ENCODE peak calls at places on chromosomes 2 and 18, in eight cellular contexts. W is GM12878, L is tibial nerve, F is ovary, K is K562, R is H1, Y is esophagus muscularis mucosa, A is stomach. P is an unnamed sample. For H3K36me3, the result is how much of the 10 kb centered on the place peaks cover.

GRCh38 chr2:127673304-127674069 is 1.8 kb downstream of the LIMS2 start:
- DNase-seq in A (peak), R (peak), K (no peak), F (no peak), W (no peak), L (no peak), Y (no peak), P (peak)

GRCh38 chr2:108701208-108701607 is 18.1 kb upstream of the RANBP2 start:
- DNase-seq in R (no peak), F (no peak), L (no peak), A (no peak), W (no peak), Y (no peak), K (no peak), P (no peak)

GRCh38 chr2:32135409-32135808 is 30.3 kb upstream of the SLC30A6 start:
- DNase-seq in A (no peak), W (no peak), F (no peak), R (no peak), Y (no peak), K (peak), L (no peak), P (no peak)

GRCh38 chr2:17821535-17822451 is 5.5 kb downstream of the MSGN1 start:
- DNase-seq in W (no peak), L (no peak), F (no peak), Y (no peak), R (peak), K (no peak), A (no peak), P (no peak)

GRCh38 chr2:173205375-173205774 is 129.7 kb downstream of the MAP3K20 start:
- DNase-seq in L (peak), F (peak), W (no peak), K (no peak), R (no peak), A (peak), Y (peak), P (peak)

GRCh38 chr2:178072383-178073301 is at the start of gene PDE11A:
- DNase-seq in A (peak), Y (peak), W (no peak), K (peak), F (peak), L (peak), R (peak), P (peak)

GRCh38 chr18:40939636-40940035 is 1015.4 kb upstream of the PIK3C3 start:
- DNase-seq in L (no peak), K (no peak), W (no peak), F (no peak), A (no peak), Y (no peak), R (no peak), P (no peak)

GRCh38 chr2:38750011-38750792 is 959 bp downstream of the SRSF7 start:
- DNase-seq in R (no peak), A (peak), F (peak), K (peak), W (no peak), Y (no peak), L (peak), P (peak)

GRCh38 chr2:127106998-127107621 is at the start of gene BIN1:
- DNase-seq in L (peak), W (no peak), F (peak), Y (peak), A (peak), R (peak), K (peak), P (peak)

GRCh38 chr2:27903649-27904544 is 13.4 kb downstream of the BABAM2 start:
- DNase-seq in L (no peak), W (no peak), F (no peak), K (no peak), Y (no peak), A (no peak), R (no peak), P (no peak)

GRCh38 chr2:121355488-121355887 is 70.5 kb upstream of the TFCP2L1 start:
- DNase-seq in R (no peak), W (no peak), A (peak), Y (no peak), F (no peak), L (no peak), K (no peak), P (peak)

GRCh38 chr2:96251721-96252292 is 14.0 kb downstream of the TMEM127 start:
- DNase-seq in K (no peak), F (no peak), Y (no peak), A (peak), W (no peak), L (no peak), R (no peak), P (peak)

GRCh38 chr2:213036836-213037235 is 114.6 kb downstream of the IKZF2 start:
- DNase-seq in K (no peak), L (no peak), F (no peak), Y (no peak), W (no peak), R (no peak), A (no peak), P (no peak)

GRCh38 chr18:7567487-7568425 is 640 bp downstream of the PTPRM start:
- DNase-seq in A (peak), R (peak), F (peak), Y (no peak), W (no peak), L (peak), K (no peak), P (peak)

GRCh38 chr18:62248313-62248712 is 61.3 kb downstream of the RELCH start:
- DNase-seq in R (no peak), A (no peak), Y (no peak), L (no peak), W (no peak), F (no peak), K (no peak), P (no peak)

GRCh38 chr2:119421304-119421703 is 10.3 kb upstream of the TMEM37 start:
- DNase-seq in F (no peak), A (no peak), W (no peak), R (no peak), K (no peak), Y (no peak), L (no peak), P (no peak)

GRCh38 chr18:3891245-3891644 is 441.3 kb downstream of the TGIF1 start:
- DNase-seq in F (no peak), R (no peak), A (no peak), Y (no peak), L (no peak), K (no peak), W (no peak), P (no peak)

GRCh38 chr18:3615374-3615773 is 165.4 kb downstream of the TGIF1 start:
- DNase-seq in R (no peak), F (no peak), L (no peak), W (no peak), Y (no peak), K (no peak), A (no peak), P (peak)

GRCh38 chr2:36561223-36561944 is 36.6 kb downstream of the FEZ2 start:
- DNase-seq in A (no peak), W (no peak), F (no peak), K (no peak), L (no peak), Y (no peak), R (no peak), P (no peak)

GRCh38 chr18:68837665-68838390 is 39.9 kb downstream of the CCDC102B start:
- DNase-seq in R (no peak), A (no peak), Y (no peak), W (no peak), F (no peak), K (no peak), L (no peak), P (no peak)

GRCh38 chr2:224145751-224146355 is 106.8 kb upstream of the SERPINE2 start:
- DNase-seq in R (no peak), Y (no peak), A (no peak), W (no peak), F (no peak), K (no peak), L (no peak), P (no peak)

GRCh38 chr2:160613466-160614153 is 120.0 kb upstream of the RBMS1 start:
- DNase-seq in K (no peak), A (no peak), F (no peak), L (no peak), W (no peak), Y (no peak), R (no peak), P (no peak)

GRCh38 chr2:167192833-167193232 is 304.6 kb downstream of the XIRP2 start:
- DNase-seq in F (no peak), Y (no peak), R (no peak), K (no peak), L (no peak), W (no peak), A (no peak), P (no peak)

GRCh38 chr2:27280826-27281225 is 1.4 kb upstream of the TRIM54 start:
- DNase-seq in A (no peak), K (no peak), R (no peak), F (no peak), Y (no peak), W (no peak), L (no peak), P (no peak)

DNA sequence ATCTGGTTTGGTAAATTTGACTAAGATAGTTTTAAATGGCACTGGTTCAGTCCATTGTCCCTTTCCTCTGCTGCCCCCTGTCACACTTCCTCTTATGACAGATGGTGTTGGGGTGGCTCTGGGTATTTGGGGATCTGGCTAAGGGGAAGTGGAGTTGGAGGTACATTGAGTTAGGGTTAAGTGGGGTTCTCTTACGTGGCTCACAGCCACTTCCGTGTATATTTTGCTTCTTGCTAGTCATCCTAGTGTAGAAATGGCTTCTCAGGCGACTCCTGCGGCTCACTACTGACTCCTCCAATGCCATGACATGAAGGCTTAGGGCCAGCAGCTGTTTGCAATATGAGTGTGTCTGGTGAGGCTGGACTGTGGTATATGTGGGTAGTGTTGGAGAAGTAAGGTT is 187.0 kb downstream of the HAUS1 start:
- DNase-seq in L (no peak), K (no peak), A (no peak), F (no peak), W (no peak), R (no peak), Y (no peak), P (no peak)
- TF ChIP-seq EP300 in L (no peak), K (no peak), A (no peak), F (no peak), W (no peak), R (no peak), Y (no peak), P (no peak)

GRCh38 chr18:2302012-2302411 is 269.3 kb downstream of the METTL4 start:
- DNase-seq in A (no peak), R (no peak), L (no peak), W (no peak), K (no peak), F (no peak), Y (no peak), P (no peak)

GRCh38 chr18:2301316-2301715 is 270.0 kb downstream of the METTL4 start:
- DNase-seq in A (no peak), Y (no peak), L (no peak), F (no peak), R (no peak), W (no peak), K (no peak), P (no peak)

GRCh38 chr18:2303517-2304238 is 267.6 kb downstream of the METTL4 start:
- DNase-seq in F (no peak), L (no peak), W (no peak), Y (no peak), A (no peak), R (no peak), K (no peak), P (no peak)

GRCh38 chr18:2304378-2305175 is 266.7 kb downstream of the METTL4 start:
- DNase-seq in Y (no peak), L (no peak), R (no peak), A (no peak), W (no peak), F (no peak), K (no peak), P (no peak)

GRCh38 chr18:2302628-2303516 is 268.4 kb downstream of the METTL4 start:
- DNase-seq in Y (no peak), K (peak), R (no peak), A (no peak), W (no peak), L (no peak), F (no peak), P (no peak)
- TF ChIP-seq POLR2A in Y (no peak), K (peak), R (no peak), A (no peak), W (no peak), L (no peak), F (no peak), P (no peak)

GRCh38 chr2:196957442-196957841 is 30.9 kb upstream of the PGAP1 start:
- DNase-seq in F (no peak), K (no peak), R (no peak), L (no peak), A (no peak), Y (no peak), W (no peak), P (no peak)
- H3K36me3 ChIP-seq in F (under half), K (under half), R (under half), L (under half), A (under half), Y (under half), W (under half), P (under half)

DNA sequence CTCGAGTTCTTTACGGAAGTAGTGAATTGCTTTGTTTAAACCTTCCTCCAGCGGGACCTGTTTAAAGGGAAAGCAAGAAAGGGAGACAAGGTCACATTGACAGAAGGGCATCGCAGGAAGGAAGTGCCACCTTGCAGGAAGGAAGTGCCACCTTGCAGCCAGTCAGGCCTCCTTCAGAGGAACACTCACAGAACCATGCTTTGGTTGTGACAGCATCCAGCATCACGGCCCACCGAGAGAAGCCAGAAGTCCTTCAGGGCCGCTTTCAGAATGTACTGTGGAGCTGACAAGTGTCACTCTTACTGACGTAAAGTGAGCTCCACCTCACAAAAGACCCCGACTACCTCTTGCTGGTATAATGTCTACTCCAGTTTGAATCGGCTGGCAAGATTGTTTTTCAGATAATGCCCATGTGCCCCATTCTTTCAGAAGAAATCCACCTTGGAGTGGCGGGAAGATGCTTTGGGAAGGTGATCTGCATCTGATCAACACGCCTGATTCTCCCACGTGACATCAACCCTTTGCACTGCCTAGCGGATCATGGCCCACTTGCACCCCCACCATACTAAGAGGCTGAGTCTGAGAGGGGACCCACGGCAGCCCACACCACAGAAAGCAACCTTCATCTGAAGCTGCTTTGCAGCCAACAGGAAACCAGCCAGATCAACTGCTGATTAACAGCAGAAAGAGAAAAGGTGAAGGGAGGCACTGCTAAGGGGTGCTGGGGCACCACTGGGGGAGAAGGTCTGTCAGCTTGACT is 99.8 kb downstream of the UXS1 start:
- DNase-seq in F (no peak), W (no peak), Y (peak), A (no peak), L (no peak), R (peak), K (no peak), P (no peak)
- TF ChIP-seq EP300 in F (no peak), W (no peak), Y (no peak), A (no peak), L (no peak), R (no peak), K (no peak), P (no peak)

DNA sequence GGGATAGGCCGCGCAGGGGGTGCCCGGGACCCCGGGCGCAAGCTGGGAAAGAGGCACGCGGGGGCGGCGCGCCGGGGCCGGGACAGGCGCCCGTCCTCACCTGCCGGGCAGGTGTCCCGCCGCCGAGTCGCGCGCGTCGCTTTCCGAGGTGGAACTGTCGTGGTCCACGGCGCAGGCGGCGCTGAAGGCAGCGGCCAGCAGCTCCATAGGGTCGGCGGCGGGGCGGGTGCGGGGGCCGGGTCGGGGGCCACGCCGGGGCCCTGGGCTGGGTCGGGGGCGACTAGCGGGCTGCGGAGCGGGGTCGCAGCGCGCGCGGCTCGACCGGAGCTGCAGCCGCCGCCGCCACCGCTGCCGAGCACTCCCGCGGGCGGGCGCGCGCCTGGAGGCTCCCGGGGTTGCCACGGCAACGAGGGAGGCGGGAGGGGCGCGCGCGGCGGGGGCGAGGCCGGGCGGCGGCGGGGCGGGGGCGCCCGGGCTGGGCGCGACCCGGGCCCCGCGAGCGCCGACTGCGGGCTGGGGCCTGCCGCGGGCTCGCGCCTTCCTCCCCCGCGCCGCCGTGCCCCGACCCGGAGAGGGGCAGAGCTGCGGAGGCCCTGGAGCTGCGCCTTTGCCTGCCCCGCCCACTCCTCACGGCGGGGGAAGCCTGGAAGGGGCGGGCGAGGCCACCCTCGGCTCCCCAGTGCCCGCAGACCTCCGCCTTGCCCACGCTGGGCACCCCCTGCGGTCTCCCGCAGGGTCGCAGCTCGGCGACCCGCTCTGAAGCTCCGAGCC is 57.9 kb downstream of the SNORC start:
- DNase-seq in A (no peak), Y (no peak), F (no peak), R (peak), K (peak), W (no peak), L (no peak), P (no peak)
- TF ChIP-seq POLR2A in A (no peak), Y (no peak), F (no peak), R (no peak), K (no peak), W (no peak), L (no peak), P (no peak)

DNA sequence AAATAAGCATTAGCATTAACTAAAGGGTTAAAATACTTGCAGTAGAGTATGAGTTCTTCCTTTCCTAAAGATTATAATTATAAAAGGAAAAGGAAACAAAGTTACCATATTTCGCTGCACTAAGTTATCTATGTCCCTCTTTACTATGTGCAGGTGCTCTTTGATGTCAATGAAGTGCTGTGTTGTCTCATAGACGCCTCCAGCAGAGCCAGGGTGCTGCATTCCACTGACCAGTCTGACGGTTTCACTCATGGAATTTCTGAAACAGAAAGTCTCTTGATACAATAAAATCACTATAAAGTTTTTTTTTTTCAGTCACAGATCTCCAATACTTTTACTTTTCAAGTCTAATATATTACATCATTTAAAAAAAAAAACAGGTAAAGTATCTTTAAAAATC is 14.5 kb upstream of the CPLX4 start:
- DNase-seq in L (no peak), A (no peak), R (no peak), Y (no peak), W (no peak), K (no peak), F (no peak), P (no peak)
- H3K36me3 ChIP-seq in L (under half), A (half or more), R (under half), Y (half or more), W (under half), K (half or more), F (under half), P (half or more)

GRCh38 chr2:47159627-47160026 is 4.5 kb upstream of the STPG4 start:
- DNase-seq in R (no peak), A (no peak), F (no peak), Y (no peak), L (no peak), W (no peak), K (no peak), P (no peak)
- TF ChIP-seq EP300 in R (no peak), A (no peak), F (no peak), Y (no peak), L (no peak), W (no peak), K (no peak), P (no peak)

DNA sequence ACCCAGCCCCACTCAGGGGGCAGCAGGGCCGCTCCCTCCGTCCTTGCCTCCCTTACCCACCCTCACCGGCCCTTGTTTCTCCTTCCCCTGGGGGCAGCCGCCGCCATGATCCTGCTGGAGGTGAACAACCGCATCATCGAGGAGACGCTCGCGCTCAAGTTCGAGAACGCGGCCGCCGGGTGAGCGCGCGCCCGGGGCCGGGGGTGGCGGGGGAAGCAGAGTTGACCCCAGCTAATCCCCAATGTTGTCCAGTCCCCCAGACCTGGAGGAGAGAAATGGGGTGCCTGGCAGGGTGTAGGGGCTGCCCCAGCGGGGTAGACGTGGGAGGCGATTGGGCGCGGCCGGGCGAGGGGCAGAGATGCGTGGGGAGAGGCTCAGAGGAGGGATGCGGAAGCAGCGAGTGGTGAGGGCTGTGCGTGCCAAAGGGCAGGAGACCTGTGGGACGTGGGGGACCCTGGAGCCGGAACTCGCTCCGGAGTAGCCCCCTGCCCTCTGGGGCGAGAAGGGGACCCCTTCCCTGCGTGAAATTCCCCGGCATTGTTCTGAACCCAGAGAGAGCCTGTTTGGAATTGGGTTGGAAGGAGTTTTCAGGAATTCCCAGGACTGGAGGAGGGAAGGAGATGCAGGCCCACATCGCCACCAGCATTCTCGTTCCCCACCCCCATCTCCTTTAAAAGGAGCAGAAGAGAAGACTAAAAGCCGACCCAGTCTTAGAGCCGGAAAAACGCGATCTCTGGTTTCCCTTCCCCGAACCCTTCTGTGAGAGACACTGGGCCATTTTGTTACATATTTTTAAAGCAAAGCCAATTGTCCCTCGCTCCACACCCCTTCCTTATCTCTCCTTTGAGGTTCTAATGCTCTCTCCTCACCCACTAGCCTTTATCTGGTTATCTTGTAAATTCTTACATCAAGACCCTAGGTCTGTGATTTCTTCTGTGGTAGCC is 649 bp downstream of the ARPC2 start:
- DNase-seq in K (no peak), A (peak), W (no peak), Y (no peak), F (peak), R (peak), L (peak), P (peak)
- TF ChIP-seq POLR2A in K (no peak), A (no peak), W (peak), Y (no peak), F (no peak), R (peak), L (no peak), P (no peak)